ENCODE peak calls at places on chromosomes 13 and 19, in ten cellular contexts. One of them, this sample, is unnamed.

GRCh38 chr13:94662274-94662945 is 49.9 kb downstream of the SOX21 start:
- DNase-seq in H9: no peak
- DNase-seq in breast epithelium: no peak
- DNase-seq in PC-9: no peak
- DNase-seq in A549: no peak
- DNase-seq in neural crest cell: no peak
- DNase-seq in lower leg skin: no peak
- DNase-seq in GM12864: no peak
- DNase-seq in AG09309: no peak
- DNase-seq in RWPE2: no peak
- DNase-seq in this sample: no peak

GRCh38 chr19:55442372-55443044 is 592 bp downstream of the SHISA7 start:
- DNase-seq in H9: peak
- DNase-seq in breast epithelium: no peak
- DNase-seq in PC-9: no peak
- DNase-seq in A549: no peak
- DNase-seq in neural crest cell: no peak
- DNase-seq in lower leg skin: no peak
- DNase-seq in GM12864: no peak
- DNase-seq in AG09309: no peak
- DNase-seq in RWPE2: no peak
- DNase-seq in this sample: no peak

GRCh38 chr13:46648166-46648607 is 95.2 kb downstream of the LRCH1 start:
- DNase-seq in H9: no peak
- DNase-seq in breast epithelium: no peak
- DNase-seq in PC-9: peak
- DNase-seq in A549: no peak
- DNase-seq in neural crest cell: peak
- DNase-seq in lower leg skin: no peak
- DNase-seq in GM12864: no peak
- DNase-seq in AG09309: no peak
- DNase-seq in RWPE2: no peak
- DNase-seq in this sample: no peak

GRCh38 chr19:14022469-14022868 is 5.5 kb upstream of the RLN3 start:
- DNase-seq in H9: no peak
- DNase-seq in breast epithelium: peak
- DNase-seq in PC-9: peak
- DNase-seq in A549: no peak
- DNase-seq in neural crest cell: no peak
- DNase-seq in lower leg skin: no peak
- DNase-seq in GM12864: no peak
- DNase-seq in AG09309: no peak
- DNase-seq in RWPE2: no peak
- DNase-seq in this sample: no peak

GRCh38 chr13:114115191-114115671 is 17.2 kb downstream of the RASA3 start:
- DNase-seq in H9: no peak
- DNase-seq in breast epithelium: no peak
- DNase-seq in PC-9: no peak
- DNase-seq in A549: no peak
- DNase-seq in neural crest cell: no peak
- DNase-seq in lower leg skin: no peak
- DNase-seq in GM12864: no peak
- DNase-seq in AG09309: no peak
- DNase-seq in RWPE2: peak
- DNase-seq in this sample: peak

GRCh38 chr13:26873174-26873698 is 112.7 kb upstream of the GPR12 start:
- DNase-seq in H9: peak
- DNase-seq in breast epithelium: no peak
- DNase-seq in PC-9: no peak
- DNase-seq in A549: no peak
- DNase-seq in neural crest cell: no peak
- DNase-seq in lower leg skin: no peak
- DNase-seq in GM12864: no peak
- DNase-seq in AG09309: no peak
- DNase-seq in RWPE2: no peak
- DNase-seq in this sample: no peak

GRCh38 chr13:80265348-80265747 is 75.6 kb downstream of the SPRY2 start:
- DNase-seq in H9: no peak
- DNase-seq in breast epithelium: no peak
- DNase-seq in PC-9: no peak
- DNase-seq in A549: no peak
- DNase-seq in neural crest cell: no peak
- DNase-seq in lower leg skin: no peak
- DNase-seq in GM12864: no peak
- DNase-seq in AG09309: no peak
- DNase-seq in RWPE2: no peak
- DNase-seq in this sample: no peak

GRCh38 chr13:59623516-59623915 is 540.2 kb downstream of the DIAPH3 start:
- DNase-seq in H9: no peak
- DNase-seq in breast epithelium: no peak
- DNase-seq in PC-9: no peak
- DNase-seq in A549: no peak
- DNase-seq in neural crest cell: no peak
- DNase-seq in lower leg skin: no peak
- DNase-seq in GM12864: no peak
- DNase-seq in AG09309: no peak
- DNase-seq in RWPE2: no peak
- DNase-seq in this sample: no peak

GRCh38 chr13:95784161-95784880 is 107.4 kb downstream of the DNAJC3 start:
- DNase-seq in H9: no peak
- DNase-seq in breast epithelium: no peak
- DNase-seq in PC-9: no peak
- DNase-seq in A549: peak
- DNase-seq in neural crest cell: no peak
- DNase-seq in lower leg skin: no peak
- DNase-seq in GM12864: no peak
- DNase-seq in AG09309: peak
- DNase-seq in RWPE2: no peak
- DNase-seq in this sample: no peak

GRCh38 chr13:91664036-91664435 is 265.6 kb downstream of the GPC5 start:
- DNase-seq in H9: no peak
- DNase-seq in breast epithelium: no peak
- DNase-seq in PC-9: no peak
- DNase-seq in A549: no peak
- DNase-seq in neural crest cell: no peak
- DNase-seq in lower leg skin: no peak
- DNase-seq in GM12864: no peak
- DNase-seq in AG09309: no peak
- DNase-seq in RWPE2: no peak
- DNase-seq in this sample: no peak

GRCh38 chr13:52968074-52968700 is 60.4 kb upstream of the OLFM4 start:
- DNase-seq in H9: peak
- DNase-seq in breast epithelium: peak
- DNase-seq in PC-9: peak
- DNase-seq in A549: peak
- DNase-seq in neural crest cell: peak
- DNase-seq in lower leg skin: peak
- DNase-seq in GM12864: peak
- DNase-seq in AG09309: peak
- DNase-seq in RWPE2: peak
- DNase-seq in this sample: peak

GRCh38 chr13:30868806-30869470 is 37.1 kb upstream of the MEDAG start:
- DNase-seq in H9: no peak
- DNase-seq in breast epithelium: no peak
- DNase-seq in PC-9: no peak
- DNase-seq in A549: no peak
- DNase-seq in neural crest cell: no peak
- DNase-seq in lower leg skin: no peak
- DNase-seq in GM12864: no peak
- DNase-seq in AG09309: no peak
- DNase-seq in RWPE2: no peak
- DNase-seq in this sample: no peak

GRCh38 chr13:76647550-76647949 is 238.7 kb downstream of the KCTD12 start:
- DNase-seq in H9: no peak
- DNase-seq in breast epithelium: no peak
- DNase-seq in PC-9: no peak
- DNase-seq in A549: no peak
- DNase-seq in neural crest cell: no peak
- DNase-seq in lower leg skin: no peak
- DNase-seq in GM12864: no peak
- DNase-seq in AG09309: no peak
- DNase-seq in RWPE2: no peak
- DNase-seq in this sample: no peak

GRCh38 chr13:99459101-99459500 is 42.2 kb upstream of the TM9SF2 start:
- DNase-seq in H9: no peak
- DNase-seq in breast epithelium: no peak
- DNase-seq in PC-9: no peak
- DNase-seq in A549: no peak
- DNase-seq in neural crest cell: no peak
- DNase-seq in lower leg skin: no peak
- DNase-seq in GM12864: no peak
- DNase-seq in AG09309: no peak
- DNase-seq in RWPE2: no peak
- DNase-seq in this sample: no peak

DNA sequence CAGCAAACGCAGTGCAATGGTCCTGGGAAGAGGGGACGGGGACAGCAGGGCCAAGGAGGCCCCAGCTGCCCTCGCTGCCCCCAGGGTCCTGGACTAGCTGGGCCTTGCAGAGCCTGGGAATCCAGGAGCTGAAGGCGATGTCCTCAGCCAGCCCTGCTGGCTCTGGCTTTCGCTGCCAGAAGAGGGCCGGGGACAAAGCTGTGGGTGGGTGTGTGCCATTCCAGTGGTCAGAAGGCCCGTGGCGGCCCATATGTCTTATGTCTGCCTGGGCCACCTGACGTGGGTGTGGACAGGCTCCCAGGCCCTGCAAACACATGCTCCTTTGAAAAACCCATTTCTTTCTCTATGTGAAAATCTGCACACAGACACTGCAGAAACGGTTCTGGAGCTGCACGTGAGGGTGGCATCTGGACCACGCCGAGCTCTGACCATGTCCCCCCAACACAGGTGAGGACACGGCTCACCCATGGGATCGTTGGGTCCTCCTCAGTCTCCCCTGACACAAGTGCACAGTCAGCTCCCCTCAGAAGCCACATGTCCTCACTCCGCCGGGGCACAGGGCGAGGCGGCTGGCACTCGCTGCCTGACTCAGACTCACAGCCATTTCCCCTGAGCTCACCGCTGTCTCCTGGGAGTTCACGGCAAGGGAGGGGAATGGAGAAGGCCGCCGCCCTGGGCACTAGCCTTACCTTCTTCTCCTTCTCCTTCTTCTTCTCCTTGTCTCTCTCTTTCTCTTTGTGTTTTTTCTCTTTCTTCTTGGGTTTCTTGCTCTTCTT is 16.9 kb downstream of the IZUMO4 start:
- DNase-seq in H9: no peak
- DNase-seq in breast epithelium: no peak
- DNase-seq in PC-9: peak
- DNase-seq in A549: no peak
- DNase-seq in neural crest cell: no peak
- DNase-seq in lower leg skin: no peak
- DNase-seq in GM12864: no peak
- DNase-seq in AG09309: no peak
- DNase-seq in RWPE2: no peak
- DNase-seq in this sample: no peak
- TF ChIP-seq CTCF in H9: no peak
- TF ChIP-seq CTCF in breast epithelium: no peak
- TF ChIP-seq CTCF in PC-9: no peak
- TF ChIP-seq CTCF in A549: no peak
- TF ChIP-seq CTCF in neural crest cell: no peak
- TF ChIP-seq CTCF in lower leg skin: no peak
- TF ChIP-seq CTCF in GM12864: no peak
- TF ChIP-seq CTCF in AG09309: no peak
- TF ChIP-seq CTCF in RWPE2: no peak
- TF ChIP-seq CTCF in this sample: no peak

GRCh38 chr13:29733069-29733700 is 117.2 kb downstream of the UBL3 start:
- DNase-seq in H9: no peak
- DNase-seq in breast epithelium: peak
- DNase-seq in PC-9: peak
- DNase-seq in A549: no peak
- DNase-seq in neural crest cell: no peak
- DNase-seq in lower leg skin: peak
- DNase-seq in GM12864: no peak
- DNase-seq in AG09309: no peak
- DNase-seq in RWPE2: no peak
- DNase-seq in this sample: no peak

DNA sequence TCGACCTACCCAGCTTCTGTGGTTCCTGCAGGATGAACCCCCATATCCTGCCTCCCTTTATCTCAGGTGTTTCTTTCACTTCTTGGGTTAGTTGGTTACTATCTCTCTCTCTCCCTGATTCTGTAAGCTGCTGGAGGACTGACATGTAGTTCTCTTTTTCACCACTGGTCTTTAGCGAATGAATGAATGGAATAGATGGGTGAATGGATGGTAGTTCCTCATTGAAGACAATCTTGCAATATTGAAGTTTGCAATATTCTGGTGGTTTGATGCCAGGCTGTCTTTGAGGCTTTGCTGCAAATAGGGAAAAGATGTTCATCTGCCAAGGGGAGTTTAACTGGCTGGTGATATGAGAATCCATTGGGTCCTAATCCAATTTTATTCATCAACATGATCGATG is 120.2 kb downstream of the UBL3 start:
- DNase-seq in H9: no peak
- DNase-seq in breast epithelium: no peak
- DNase-seq in PC-9: no peak
- DNase-seq in A549: no peak
- DNase-seq in neural crest cell: no peak
- DNase-seq in lower leg skin: no peak
- DNase-seq in GM12864: no peak
- DNase-seq in AG09309: no peak
- DNase-seq in RWPE2: no peak
- DNase-seq in this sample: no peak
- TF ChIP-seq CTCF in H9: peak
- TF ChIP-seq CTCF in breast epithelium: no peak
- TF ChIP-seq CTCF in PC-9: peak
- TF ChIP-seq CTCF in A549: no peak
- TF ChIP-seq CTCF in neural crest cell: peak
- TF ChIP-seq CTCF in lower leg skin: no peak
- TF ChIP-seq CTCF in GM12864: peak
- TF ChIP-seq CTCF in AG09309: no peak
- TF ChIP-seq CTCF in RWPE2: no peak
- TF ChIP-seq CTCF in this sample: no peak

GRCh38 chr13:62544928-62545327 is 1129.3 kb upstream of the PCDH20 start:
- DNase-seq in H9: no peak
- DNase-seq in breast epithelium: no peak
- DNase-seq in PC-9: no peak
- DNase-seq in A549: no peak
- DNase-seq in neural crest cell: no peak
- DNase-seq in lower leg skin: no peak
- DNase-seq in GM12864: no peak
- DNase-seq in AG09309: no peak
- DNase-seq in RWPE2: no peak
- DNase-seq in this sample: no peak
- TF ChIP-seq CTCF in H9: peak
- TF ChIP-seq CTCF in breast epithelium: no peak
- TF ChIP-seq CTCF in PC-9: peak
- TF ChIP-seq CTCF in A549: no peak
- TF ChIP-seq CTCF in neural crest cell: no peak
- TF ChIP-seq CTCF in lower leg skin: no peak
- TF ChIP-seq CTCF in GM12864: peak
- TF ChIP-seq CTCF in AG09309: no peak
- TF ChIP-seq CTCF in RWPE2: peak
- TF ChIP-seq CTCF in this sample: no peak

DNA sequence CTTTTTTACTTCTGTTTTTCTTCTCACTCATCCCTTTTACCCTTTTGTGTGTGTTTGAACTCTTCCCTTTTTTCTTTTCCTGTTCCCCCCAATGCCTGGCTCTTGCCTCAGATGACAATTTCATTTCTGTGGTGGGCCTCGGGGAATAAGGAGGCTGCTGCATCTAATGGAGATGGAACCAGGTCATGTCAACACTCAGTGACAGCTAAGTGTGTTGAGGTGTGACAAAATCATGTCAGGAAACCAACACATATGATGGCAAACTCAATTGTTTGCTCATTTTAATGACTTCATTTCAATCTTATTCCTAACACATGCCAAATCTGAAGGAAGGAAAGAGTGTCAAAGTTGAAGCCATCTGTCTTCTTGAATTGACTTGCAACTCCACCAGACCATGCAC is 36.7 kb downstream of the TNFSF11 start:
- DNase-seq in H9: no peak
- DNase-seq in breast epithelium: no peak
- DNase-seq in PC-9: no peak
- DNase-seq in A549: no peak
- DNase-seq in neural crest cell: no peak
- DNase-seq in lower leg skin: no peak
- DNase-seq in GM12864: no peak
- DNase-seq in AG09309: no peak
- DNase-seq in RWPE2: no peak
- DNase-seq in this sample: no peak
- TF ChIP-seq CTCF in H9: no peak
- TF ChIP-seq CTCF in breast epithelium: no peak
- TF ChIP-seq CTCF in PC-9: no peak
- TF ChIP-seq CTCF in A549: no peak
- TF ChIP-seq CTCF in neural crest cell: no peak
- TF ChIP-seq CTCF in lower leg skin: no peak
- TF ChIP-seq CTCF in GM12864: no peak
- TF ChIP-seq CTCF in AG09309: no peak
- TF ChIP-seq CTCF in RWPE2: no peak
- TF ChIP-seq CTCF in this sample: no peak

This sample was measured in GM10248.